ENCODE peak calls at places on chromosomes 11 and 22, in nine cellular contexts. M is fibroblast of lung, T is mammary epithelial cell, W is HepG2, F is GM23248, K is MM.1S, R is endothelial cell of umbilical vein, H is GM23338, S is K562. I is an unnamed sample.

GRCh38 chr22:44093791-44094190 is 69.7 kb downstream of the PARVB start:
- DNase-seq in M (no peak), T (no peak), W (no peak), F (no peak), K (no peak), R (no peak), H (no peak), S (no peak), I (no peak)

GRCh38 chr22:50041361-50042065 is 16.6 kb downstream of the TTLL8 start:
- DNase-seq in M (no peak), T (no peak), W (no peak), F (no peak), K (no peak), R (no peak), H (no peak), S (no peak), I (no peak)

GRCh38 chr22:26887456-26887855 is 230.1 kb downstream of the MIAT start:
- DNase-seq in M (peak; percentile 4), T (peak; percentile 50), W (no peak), F (peak; percentile 89), K (no peak), R (peak; percentile 54), H (peak; percentile 56), S (no peak), I (peak; percentile 22)

GRCh38 chr22:24482586-24482985 is 12.5 kb upstream of the UPB1 start:
- DNase-seq in M (peak; percentile 63), T (peak; percentile 77), W (no peak), F (peak; percentile 89), K (no peak), R (peak; percentile 67), H (no peak), S (no peak), I (no peak)

GRCh38 chr11:77244277-77245014 is 57.0 kb downstream of the GDPD4 start:
- DNase-seq in M (peak; percentile 81), T (peak; percentile 75), W (peak; percentile 16), F (peak; percentile 81), K (no peak), R (peak; percentile 83), H (no peak), S (no peak), I (no peak)

GRCh38 chr11:68810164-68810563 is 31.6 kb downstream of the CPT1A start:
- DNase-seq in M (no peak), T (no peak), W (no peak), F (no peak), K (no peak), R (no peak), H (no peak), S (no peak), I (no peak)

GRCh38 chr11:34745209-34745608 is 124.3 kb downstream of the EHF start:
- DNase-seq in M (no peak), T (no peak), W (peak; percentile 23), F (no peak), K (no peak), R (no peak), H (no peak), S (no peak), I (peak; percentile 8)

GRCh38 chr11:36684840-36685800 is 87.1 kb upstream of the RAG2 start:
- DNase-seq in M (no peak), T (no peak), W (no peak), F (no peak), K (peak; percentile 60), R (no peak), H (no peak), S (no peak), I (no peak)

GRCh38 chr11:17760102-17761029 is 25.8 kb downstream of the KCNC1 start:
- DNase-seq in M (peak; percentile 42), T (peak; percentile 26), W (peak; percentile 69), F (peak; percentile 55), K (peak; percentile 54), R (peak; percentile 49), H (peak; percentile 92), S (peak; percentile 87), I (peak; percentile 88)

GRCh38 chr22:46770151-46770641 is 7.7 kb downstream of the TBC1D22A start:
- DNase-seq in M (no peak), T (no peak), W (no peak), F (no peak), K (no peak), R (no peak), H (no peak), S (no peak), I (no peak)

GRCh38 chr22:37161442-37161841 is 11.7 kb upstream of the IL2RB start:
- DNase-seq in M (no peak), T (no peak), W (peak; percentile 18), F (peak; percentile 29), K (peak; percentile 18), R (no peak), H (peak; percentile 38), S (peak; percentile 65), I (no peak)

GRCh38 chr11:126720539-126721235 is 279.9 kb downstream of the KIRREL3 start:
- DNase-seq in M (no peak), T (no peak), W (no peak), F (peak; percentile 39), K (no peak), R (no peak), H (no peak), S (no peak), I (no peak)

GRCh38 chr11:108324587-108324986 is 101.7 kb downstream of the ATM start:
- DNase-seq in M (peak; percentile 40), T (peak; percentile 5), W (no peak), F (peak; percentile 57), K (no peak), R (no peak), H (no peak), S (no peak), I (no peak)

DNA sequence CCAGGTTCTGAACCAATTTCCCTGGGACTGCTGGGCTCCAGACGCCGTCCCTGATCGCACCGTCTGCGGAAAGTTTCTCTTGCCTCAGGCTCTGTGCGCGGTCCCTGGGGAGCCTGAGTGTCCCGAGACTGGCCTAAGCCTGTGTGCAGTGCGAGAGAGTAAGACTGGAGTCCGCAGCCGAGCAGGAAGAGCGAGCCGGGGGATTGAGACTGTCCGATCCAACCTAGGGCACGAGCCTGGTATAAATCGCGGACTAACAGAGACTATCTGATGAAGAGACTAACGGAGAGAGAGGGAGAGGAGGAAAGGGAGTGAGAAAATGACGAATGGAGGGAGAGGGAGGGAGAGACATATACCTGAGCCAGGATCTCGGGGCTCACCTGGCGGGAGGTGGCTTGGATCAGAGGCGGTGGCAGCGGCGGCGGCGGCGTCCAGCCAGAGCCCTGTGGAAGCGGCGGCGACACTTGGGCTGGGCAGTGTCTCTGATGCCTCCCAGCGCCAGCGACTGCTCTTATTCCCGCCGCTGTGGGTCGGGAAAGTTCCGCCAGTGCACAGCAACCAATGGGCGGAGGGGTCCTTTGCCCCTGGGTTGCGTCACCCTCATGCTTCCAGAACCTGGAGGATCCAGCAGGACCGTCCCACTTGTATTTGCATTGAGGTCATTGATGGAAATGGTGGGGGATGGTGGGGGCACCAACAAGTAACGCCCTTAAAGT is at the start of gene CALCA:
- DNase-seq in M (peak; percentile 16), T (no peak), W (no peak), F (peak; percentile 21), K (no peak), R (no peak), H (peak; percentile 61), S (no peak), I (peak; percentile 57)
- TF ChIP-seq EZH2 in M (peak; percentile 70), T (peak; percentile 78), W (no peak), F (no peak), K (no peak), R (peak; percentile 77), H (peak; percentile 75), S (no peak), I (peak; percentile 95)

GRCh38 chr11:72637198-72637597 is 37.0 kb downstream of the PDE2A start:
- DNase-seq in M (no peak), T (no peak), W (no peak), F (no peak), K (no peak), R (no peak), H (no peak), S (no peak), I (no peak)
- H3K4me1 ChIP-seq in M (no peaks in the 10 kb centered on the region), T (no peaks in the 10 kb centered on the region), W (no peaks in the 10 kb centered on the region), F (no peaks in the 10 kb centered on the region), K (peaks cover 4% of the 10 kb centered on the region), R (peaks cover 42% of the 10 kb centered on the region), H (peaks cover 24% of the 10 kb centered on the region), S (peaks cover 9% of the 10 kb centered on the region), I (peaks cover 16% of the 10 kb centered on the region)

GRCh38 chr11:76209956-76210885 is 3.9 kb upstream of the WNT11 start:
- DNase-seq in M (peak; percentile 72), T (peak; percentile 48), W (no peak), F (peak; percentile 87), K (peak; percentile 22), R (peak; percentile 70), H (peak; percentile 54), S (no peak), I (peak; percentile 81)

GRCh38 chr11:76208829-76209670 is 2.7 kb upstream of the WNT11 start:
- DNase-seq in M (peak; percentile 37), T (peak; percentile 30), W (peak; percentile 56), F (peak; percentile 64), K (peak; percentile 79), R (peak; percentile 34), H (peak; percentile 89), S (no peak), I (peak; percentile 92)

GRCh38 chr11:76209671-76209955 is 3.3 kb upstream of the WNT11 start:
- DNase-seq in M (no peak), T (no peak), W (no peak), F (peak; percentile 21), K (peak; percentile 12), R (no peak), H (no peak), S (no peak), I (no peak)

GRCh38 chr11:76212086-76213035 is 6.1 kb upstream of the WNT11 start:
- DNase-seq in M (no peak), T (no peak), W (no peak), F (no peak), K (no peak), R (no peak), H (no peak), S (no peak), I (no peak)

DNA sequence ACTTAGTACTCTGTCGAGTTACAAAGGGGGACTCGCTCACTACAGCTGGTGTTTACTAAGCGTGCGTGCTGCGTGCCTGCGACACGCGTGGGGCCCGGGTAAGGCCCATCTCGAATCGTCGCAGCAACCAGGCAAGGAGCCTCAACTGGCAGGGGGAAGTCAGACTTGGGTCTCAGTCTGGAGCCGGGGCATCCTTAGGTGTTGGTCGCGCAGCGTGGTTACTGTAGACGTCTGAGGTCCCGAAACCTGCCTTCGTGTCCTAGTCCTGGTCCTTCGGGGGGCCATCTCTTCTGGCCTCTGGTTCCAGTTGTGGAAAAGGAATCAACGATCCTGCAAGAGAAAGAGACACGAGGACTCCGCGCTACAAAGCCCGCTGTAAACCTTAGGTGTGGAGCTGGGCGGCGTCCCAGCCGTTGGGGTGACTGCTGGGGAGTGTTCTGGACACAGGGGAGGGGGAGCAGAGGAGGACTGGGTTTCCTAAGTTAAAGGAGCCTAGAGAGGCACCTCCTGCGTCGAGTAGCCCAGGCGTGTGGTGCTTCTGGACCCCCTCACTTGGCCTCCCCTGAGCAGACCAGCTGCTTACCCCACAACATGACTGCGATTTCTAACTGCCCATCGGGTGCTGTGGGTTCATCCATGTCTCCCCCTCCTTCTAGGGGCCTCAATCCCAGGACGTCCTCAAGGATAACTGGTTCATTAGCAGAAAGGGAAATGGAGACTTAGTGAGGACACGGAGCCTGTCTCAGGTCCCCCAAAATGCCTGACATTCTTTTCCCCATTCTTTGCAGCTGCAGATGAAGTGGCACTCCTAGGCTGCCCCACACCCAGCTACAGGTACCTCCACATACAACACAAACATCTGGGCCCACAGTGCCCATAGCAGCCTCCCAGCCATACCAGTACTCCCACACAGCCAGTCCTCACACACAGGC is 4.9 kb upstream of the WNT11 start:
- DNase-seq in M (no peak), T (no peak), W (no peak), F (no peak), K (no peak), R (no peak), H (peak; percentile 65), S (no peak), I (no peak)
- H3K4me3 ChIP-seq in M (peak overlapping the region; percentile 32), T (no peak overlapping the region), W (peak overlapping the region; percentile 61), F (peak overlapping the region; percentile 75), K (no peak overlapping the region), R (no peak overlapping the region), H (peak overlapping the region; percentile 72), S (no peak overlapping the region), I (peak overlapping the region; percentile 56)

GRCh38 chr22:23070418-23071162 is at the start of gene GNAZ:
- DNase-seq in M (no peak), T (no peak), W (no peak), F (peak; percentile 12), K (no peak), R (no peak), H (peak; percentile 62), S (no peak), I (peak; percentile 82)
- TF ChIP-seq EZH2 in M (no peak), T (no peak), W (no peak), F (no peak), K (no peak), R (peak; percentile 49), H (no peak), S (no peak), I (peak; percentile 33)